ENCODE peak calls at places on chromosome 11, in four cellular contexts. M is left lung; U is CD8-positive, alpha-beta T cell; L is adrenal gland. X is an unnamed sample.

GRCh38 chr11:36774603-36775002 is 176.6 kb upstream of the RAG2 start:
- DNase-seq in M (no peak), L (no peak), U (no peak), X (no peak)

GRCh38 chr11:120324932-120325810 is at the start of gene TLCD5:
- DNase-seq in U (no peak), L (peak), M (peak), X (peak)

GRCh38 chr11:115623021-115623451 is 118.8 kb upstream of the CADM1 start:
- DNase-seq in L (peak), U (no peak), M (peak), X (peak)

GRCh38 chr11:1377231-1377780 is 12.4 kb upstream of the BRSK2 start:
- DNase-seq in U (no peak), M (peak), L (no peak), X (no peak)

GRCh38 chr11:14537134-14537599 is 17.0 kb upstream of the PSMA1 start:
- DNase-seq in L (peak), M (no peak), U (peak), X (no peak)

GRCh38 chr11:74849525-74850391 is 99.1 kb downstream of the XRRA1 start:
- DNase-seq in L (no peak), U (no peak), M (no peak), X (no peak)

GRCh38 chr11:118744001-118744400 is 47.0 kb downstream of the DDX6 start:
- DNase-seq in M (no peak), L (no peak), U (no peak), X (no peak)

GRCh38 chr11:76329983-76330382 is 50.9 kb downstream of the THAP12 start:
- DNase-seq in U (no peak), L (no peak), M (no peak), X (no peak)

GRCh38 chr11:117986981-117987495 is 844 bp downstream of the IL10RA start:
- DNase-seq in L (peak), U (peak), M (no peak), X (no peak)

GRCh38 chr11:123330948-123331347 is 99.1 kb upstream of the GRAMD1B start:
- DNase-seq in U (no peak), M (no peak), L (peak), X (no peak)

GRCh38 chr11:68127791-68128681 is 6.8 kb upstream of the CHKA start:
- DNase-seq in U (no peak), L (peak), M (peak), X (peak)

GRCh38 chr11:84886344-84886743 is 740.8 kb downstream of the DLG2 start:
- DNase-seq in L (no peak), U (no peak), M (no peak), X (no peak)

GRCh38 chr11:2268911-2269600 is 1.3 kb downstream of the ASCL2 start:
- DNase-seq in M (peak), U (peak), L (peak), X (peak)

GRCh38 chr11:69518081-69518950 is 36.9 kb downstream of the LINC01488 start:
- DNase-seq in L (no peak), U (no peak), M (no peak), X (peak)

GRCh38 chr11:116962108-116962507 is 124.7 kb upstream of the APOA1 start:
- DNase-seq in M (no peak), L (no peak), U (no peak), X (no peak)

GRCh38 chr11:6353367-6353987 is 33.2 kb upstream of the CAVIN3 start:
- DNase-seq in U (peak), M (no peak), L (peak), X (no peak)

GRCh38 chr11:518463-519202 is 11.6 kb upstream of the RNH1 start:
- DNase-seq in L (peak), M (peak), U (peak), X (peak)

GRCh38 chr11:133134561-133135173 is 397.6 kb downstream of the OPCML start:
- DNase-seq in U (no peak), M (no peak), L (peak), X (peak)

GRCh38 chr11:40998888-40999287 is 460.6 kb downstream of the LRRC4C start:
- DNase-seq in U (no peak), L (no peak), M (no peak), X (no peak)

GRCh38 chr11:70503878-70504240 is 105.5 kb downstream of the CTTN start:
- DNase-seq in U (no peak), M (peak), L (no peak), X (no peak)

GRCh38 chr11:15665368-15665871 is 550.7 kb downstream of the INSC start:
- DNase-seq in L (peak), U (no peak), M (no peak), X (no peak)

GRCh38 chr11:45468265-45468856 is 182.2 kb upstream of the SYT13 start:
- DNase-seq in L (no peak), M (no peak), U (no peak), X (no peak)

GRCh38 chr11:94678236-94678635 is 89.9 kb upstream of the AMOTL1 start:
- DNase-seq in M (no peak), L (no peak), U (no peak), X (no peak)

GRCh38 chr11:41836426-41836825 is 377.0 kb upstream of the LRRC4C start:
- DNase-seq in L (no peak), M (no peak), U (no peak), X (no peak)

GRCh38 chr11:123628936-123629683 is 25.3 kb downstream of the SCN3B start:
- DNase-seq in U (no peak), M (no peak), L (peak), X (no peak)

GRCh38 chr11:72584293-72584921 is 89.8 kb downstream of the PDE2A start:
- DNase-seq in U (peak), M (peak), L (peak), X (peak)

GRCh38 chr11:47186937-47187681 is 875 bp upstream of the PACSIN3 start:
- DNase-seq in L (peak), M (peak), U (no peak), X (peak)

GRCh38 chr11:36746886-36747710 is 149.1 kb upstream of the RAG2 start:
- DNase-seq in L (peak), M (peak), U (peak), X (peak)

GRCh38 chr11:123822591-123822990 is 16.4 kb upstream of the OR6M1 start:
- DNase-seq in M (no peak), U (no peak), L (no peak), X (no peak)

GRCh38 chr11:124759268-124760204 is 2.6 kb downstream of the ESAM start:
- DNase-seq in U (no peak), M (peak), L (peak), X (peak)

GRCh38 chr11:68569357-68569756 is 108.8 kb downstream of the PPP6R3 start:
- DNase-seq in U (no peak), L (no peak), M (no peak), X (no peak)

GRCh38 chr11:65506316-65506769 is 7.5 kb downstream of the MALAT1 start:
- DNase-seq in U (no peak), L (no peak), M (no peak), X (no peak)

GRCh38 chr11:110296226-110297081 is at the start of gene RDX:
- DNase-seq in L (peak), M (peak), U (peak), X (peak)

GRCh38 chr11:63805844-63806415 is 7.3 kb upstream of the SPINDOC start:
- DNase-seq in L (peak), U (no peak), M (no peak), X (no peak)

GRCh38 chr11:61107888-61108287 is 5.6 kb downstream of the CD5 start:
- DNase-seq in L (no peak), U (no peak), M (no peak), X (no peak)

GRCh38 chr11:125593113-125593761 is 585 bp downstream of the STT3A start:
- DNase-seq in U (no peak), L (peak), M (no peak), X (no peak)

GRCh38 chr11:60910281-60910687 is 3.7 kb upstream of the TMEM109 start:
- DNase-seq in M (no peak), U (no peak), L (peak), X (no peak)

GRCh38 chr11:48101044-48101733 is 115.4 kb upstream of the OR4B1 start:
- DNase-seq in M (no peak), U (no peak), L (no peak), X (no peak)

GRCh38 chr11:726278-726915 is 20.4 kb downstream of the EPS8L2 start:
- DNase-seq in L (peak), U (peak), M (peak), X (peak)

GRCh38 chr11:103811870-103812509 is 224.4 kb upstream of the DDI1 start:
- DNase-seq in U (no peak), M (no peak), L (no peak), X (no peak)

GRCh38 chr11:103806130-103806900 is 230.1 kb upstream of the DDI1 start:
- DNase-seq in U (no peak), M (no peak), L (peak), X (no peak)

GRCh38 chr11:103805688-103806009 is 230.8 kb upstream of the DDI1 start:
- DNase-seq in U (no peak), M (no peak), L (no peak), X (no peak)

GRCh38 chr11:103808246-103808645 is 228.2 kb upstream of the DDI1 start:
- DNase-seq in U (no peak), L (no peak), M (no peak), X (no peak)

GRCh38 chr11:103807806-103808205 is 228.6 kb upstream of the DDI1 start:
- DNase-seq in L (no peak), M (no peak), U (no peak), X (no peak)
- H3K27ac ChIP-seq in L (no peak), M (no peak), U (no peak), X (no peak)

GRCh38 chr11:112961751-112962747 is 829 bp downstream of the NCAM1 start:
- DNase-seq in U (no peak), M (peak), L (no peak), X (peak)

GRCh38 chr11:112961146-112961668 is at the start of gene NCAM1:
- DNase-seq in U (no peak), M (peak), L (peak), X (peak)

GRCh38 chr11:112962854-112963367 is 1.7 kb downstream of the NCAM1 start:
- DNase-seq in M (peak), L (peak), U (no peak), X (peak)

GRCh38 chr11:112963368-112963955 is 2.2 kb downstream of the NCAM1 start:
- DNase-seq in M (peak), U (no peak), L (no peak), X (peak)

DNA sequence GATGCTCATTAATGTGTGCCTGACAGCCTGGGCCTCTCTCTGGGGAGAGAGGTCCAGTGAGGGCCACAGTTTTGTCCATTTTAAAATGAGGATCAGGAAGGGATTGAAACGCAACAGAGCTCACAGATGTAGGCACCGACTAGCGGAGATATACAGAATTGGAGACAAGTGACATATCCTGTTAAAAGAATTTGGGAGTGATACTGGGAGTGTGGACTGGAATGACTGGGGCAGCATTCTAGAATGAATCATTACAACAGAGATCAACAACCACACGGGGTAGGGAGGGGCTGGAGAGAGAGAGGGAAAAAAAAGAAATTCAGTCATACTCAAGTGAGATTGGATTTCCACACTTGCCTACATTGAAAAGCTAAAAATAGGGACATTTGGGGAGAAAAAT is 2.5 kb upstream of the NCAM1 start:
- DNase-seq in L (no peak), U (no peak), M (no peak), X (no peak)
- TF ChIP-seq CTCF in L (peak), U (no peak), M (no peak), X (no peak)

GRCh38 chr11:130262424-130262823 is 52.3 kb downstream of the ZBTB44 start:
- DNase-seq in U (no peak), L (no peak), M (no peak), X (no peak)
- H3K27ac ChIP-seq in U (no peak), L (no peak), M (no peak), X (no peak)

GRCh38 chr11:10401275-10401674 is 53.8 kb upstream of the AMPD3 start:
- DNase-seq in U (no peak), M (no peak), L (peak), X (no peak)
- TF ChIP-seq CTCF in U (no peak), M (no peak), L (no peak), X (no peak)

GRCh38 chr11:128720522-128720985 is 26.7 kb downstream of the FLI1 start:
- DNase-seq in M (no peak), L (no peak), U (no peak), X (no peak)
- H3K27ac ChIP-seq in M (peak), L (no peak), U (peak), X (peak)

DNA sequence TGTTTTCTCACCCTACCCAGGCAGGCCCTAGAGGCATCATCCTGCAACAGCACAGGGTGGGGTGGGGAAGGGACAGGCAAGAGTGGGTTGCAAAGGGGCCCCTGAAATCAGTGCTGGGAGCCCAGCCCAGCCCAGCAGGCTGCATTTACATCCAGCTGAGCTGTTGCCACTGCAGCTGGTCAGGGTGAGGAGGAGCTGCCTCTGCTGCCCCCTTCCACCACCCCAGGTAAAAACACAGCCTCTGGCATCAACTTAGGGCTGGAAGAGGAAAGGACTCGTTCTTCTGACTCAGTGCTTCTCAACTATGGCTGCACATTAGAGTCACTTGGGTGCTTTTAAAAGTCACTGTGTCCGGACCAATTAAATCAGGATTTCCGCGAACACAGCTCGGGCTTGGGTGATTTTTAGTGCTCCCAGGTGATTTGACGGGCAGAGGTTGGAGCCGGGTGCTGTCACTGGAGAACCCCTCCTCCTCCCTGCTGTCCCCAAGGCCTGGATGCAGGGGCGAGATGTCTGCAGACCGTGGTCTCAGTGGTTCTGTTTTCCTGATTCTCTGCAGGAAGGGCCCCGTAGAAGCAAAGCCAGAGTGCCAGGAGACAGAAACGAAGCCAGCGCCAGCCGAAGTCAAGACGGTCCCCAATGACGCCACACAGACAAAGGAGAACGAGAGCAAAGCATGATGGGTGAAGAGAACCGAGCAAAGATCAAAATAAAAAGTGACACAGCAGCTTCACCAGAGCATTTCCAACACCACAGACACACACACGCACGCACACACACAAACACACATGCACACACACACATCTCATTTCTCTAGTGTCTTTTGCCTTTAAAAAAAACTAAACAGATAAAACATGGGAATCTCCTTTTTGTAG is 39.4 kb upstream of the TTC12 start:
- DNase-seq in M (no peak), L (peak), U (no peak), X (no peak)
- TF ChIP-seq CTCF in M (no peak), L (no peak), U (no peak), X (no peak)

DNA sequence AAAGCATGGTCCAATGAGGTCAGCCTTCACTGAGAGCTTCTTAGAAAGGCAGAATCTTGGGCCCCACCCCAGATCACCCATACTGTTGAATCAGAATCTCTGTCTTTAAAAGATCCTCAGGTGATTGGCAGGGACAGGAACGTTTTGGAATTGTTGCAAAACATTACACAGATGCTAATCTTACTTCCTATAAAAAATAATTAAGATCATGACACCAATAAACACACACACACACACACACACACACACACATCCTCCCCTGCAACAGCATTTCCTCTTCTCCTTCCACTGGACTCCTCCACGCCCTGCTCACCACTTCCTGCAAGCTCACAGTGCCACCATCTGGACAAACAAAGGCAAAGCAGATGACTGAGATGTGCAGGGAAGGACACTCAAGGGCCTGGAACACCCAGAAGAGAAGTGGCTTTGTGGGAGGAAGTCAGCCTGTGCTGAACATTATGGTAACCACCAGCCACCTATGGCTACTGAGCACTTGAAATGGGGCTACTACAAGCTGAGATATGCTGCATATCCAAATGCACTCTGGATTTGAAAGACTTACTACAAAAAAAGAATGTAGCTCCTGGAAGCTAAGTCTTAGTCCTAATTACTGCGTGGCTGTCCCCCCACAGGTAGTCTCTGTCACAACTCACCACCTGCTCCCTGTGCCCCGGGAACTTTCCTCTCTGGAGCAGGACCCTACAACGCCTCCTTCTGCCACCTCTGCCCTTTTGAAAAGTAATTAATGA is 65.6 kb downstream of the BTG4 start:
- DNase-seq in L (peak), U (peak), M (no peak), X (peak)
- H3K27ac ChIP-seq in L (no peak), U (no peak), M (no peak), X (no peak)